ENCODE peak calls at places on chromosomes 5 and 9, in four cellular contexts. One of them, this sample, is unnamed.

GRCh38 chr9:2022560-2022959 is 7.4 kb downstream of the SMARCA2 start:
- DNase-seq in lower leg skin: no peak
- DNase-seq in HL-60: no peak
- DNase-seq in WERI-Rb-1: no peak
- DNase-seq in this sample: no peak

GRCh38 chr5:175479125-175479881 is 943 bp downstream of the SFXN1 start:
- DNase-seq in WERI-Rb-1: no peak
- DNase-seq in lower leg skin: no peak
- DNase-seq in HL-60: no peak
- DNase-seq in this sample: no peak

GRCh38 chr5:142432961-142433360 is 108.1 kb upstream of the SPRY4 start:
- DNase-seq in WERI-Rb-1: no peak
- DNase-seq in lower leg skin: peak
- DNase-seq in HL-60: no peak
- DNase-seq in this sample: no peak

GRCh38 chr9:133492061-133493021 is 13.4 kb upstream of the SLC2A6 start:
- DNase-seq in HL-60: no peak
- DNase-seq in WERI-Rb-1: no peak
- DNase-seq in lower leg skin: no peak
- DNase-seq in this sample: peak

GRCh38 chr5:171168177-171168576 is 140.9 kb upstream of the TLX3 start:
- DNase-seq in lower leg skin: no peak
- DNase-seq in HL-60: peak
- DNase-seq in WERI-Rb-1: no peak
- DNase-seq in this sample: no peak

GRCh38 chr5:35129921-35130485 is 82.3 kb upstream of the AGXT2 start:
- DNase-seq in lower leg skin: peak
- DNase-seq in WERI-Rb-1: no peak
- DNase-seq in HL-60: no peak
- DNase-seq in this sample: no peak

GRCh38 chr5:23445573-23445972 is 61.8 kb upstream of the PRDM9 start:
- DNase-seq in HL-60: no peak
- DNase-seq in lower leg skin: no peak
- DNase-seq in WERI-Rb-1: no peak
- DNase-seq in this sample: no peak

GRCh38 chr5:1817261-1818043 is 16.2 kb downstream of the NDUFS6 start:
- DNase-seq in HL-60: no peak
- DNase-seq in lower leg skin: no peak
- DNase-seq in WERI-Rb-1: no peak
- DNase-seq in this sample: no peak

DNA sequence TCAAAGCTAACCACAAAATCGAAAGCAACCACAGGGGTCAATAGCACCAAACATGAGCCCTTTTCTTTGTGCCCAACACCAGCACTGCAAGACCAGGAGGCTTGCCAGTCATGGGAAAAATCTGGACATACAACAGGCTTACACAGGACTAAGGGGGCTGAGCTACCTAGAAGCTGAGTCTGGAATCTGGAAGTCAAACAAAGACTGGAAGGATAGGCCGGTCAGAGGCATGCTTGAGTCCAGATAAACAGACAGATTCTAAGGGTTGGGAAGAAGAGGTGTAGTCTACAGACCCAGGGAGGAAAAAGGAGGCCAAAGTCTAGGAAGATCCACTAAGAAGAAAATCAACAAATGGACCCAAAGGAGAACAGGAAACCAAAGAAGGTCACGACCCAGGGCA is 73.3 kb downstream of the MYO10 start:
- DNase-seq in HL-60: no peak
- DNase-seq in lower leg skin: no peak
- DNase-seq in WERI-Rb-1: no peak
- DNase-seq in this sample: no peak
- TF ChIP-seq CTCF in HL-60: no peak
- TF ChIP-seq CTCF in lower leg skin: no peak
- TF ChIP-seq CTCF in WERI-Rb-1: no peak
- TF ChIP-seq CTCF in this sample: no peak

GRCh38 chr9:76456202-76456926 is 2.6 kb upstream of the GCNT1 start:
- DNase-seq in WERI-Rb-1: peak
- DNase-seq in HL-60: peak
- DNase-seq in lower leg skin: no peak
- DNase-seq in this sample: no peak

GRCh38 chr9:76458903-76459690 is at the start of gene GCNT1:
- DNase-seq in HL-60: peak
- DNase-seq in WERI-Rb-1: peak
- DNase-seq in lower leg skin: peak
- DNase-seq in this sample: peak

GRCh38 chr9:76464706-76465105 is 5.7 kb downstream of the GCNT1 start:
- DNase-seq in HL-60: no peak
- DNase-seq in lower leg skin: no peak
- DNase-seq in WERI-Rb-1: no peak
- DNase-seq in this sample: no peak

GRCh38 chr9:76463211-76463610 is 4.2 kb downstream of the GCNT1 start:
- DNase-seq in lower leg skin: no peak
- DNase-seq in WERI-Rb-1: no peak
- DNase-seq in HL-60: no peak
- DNase-seq in this sample: no peak

DNA sequence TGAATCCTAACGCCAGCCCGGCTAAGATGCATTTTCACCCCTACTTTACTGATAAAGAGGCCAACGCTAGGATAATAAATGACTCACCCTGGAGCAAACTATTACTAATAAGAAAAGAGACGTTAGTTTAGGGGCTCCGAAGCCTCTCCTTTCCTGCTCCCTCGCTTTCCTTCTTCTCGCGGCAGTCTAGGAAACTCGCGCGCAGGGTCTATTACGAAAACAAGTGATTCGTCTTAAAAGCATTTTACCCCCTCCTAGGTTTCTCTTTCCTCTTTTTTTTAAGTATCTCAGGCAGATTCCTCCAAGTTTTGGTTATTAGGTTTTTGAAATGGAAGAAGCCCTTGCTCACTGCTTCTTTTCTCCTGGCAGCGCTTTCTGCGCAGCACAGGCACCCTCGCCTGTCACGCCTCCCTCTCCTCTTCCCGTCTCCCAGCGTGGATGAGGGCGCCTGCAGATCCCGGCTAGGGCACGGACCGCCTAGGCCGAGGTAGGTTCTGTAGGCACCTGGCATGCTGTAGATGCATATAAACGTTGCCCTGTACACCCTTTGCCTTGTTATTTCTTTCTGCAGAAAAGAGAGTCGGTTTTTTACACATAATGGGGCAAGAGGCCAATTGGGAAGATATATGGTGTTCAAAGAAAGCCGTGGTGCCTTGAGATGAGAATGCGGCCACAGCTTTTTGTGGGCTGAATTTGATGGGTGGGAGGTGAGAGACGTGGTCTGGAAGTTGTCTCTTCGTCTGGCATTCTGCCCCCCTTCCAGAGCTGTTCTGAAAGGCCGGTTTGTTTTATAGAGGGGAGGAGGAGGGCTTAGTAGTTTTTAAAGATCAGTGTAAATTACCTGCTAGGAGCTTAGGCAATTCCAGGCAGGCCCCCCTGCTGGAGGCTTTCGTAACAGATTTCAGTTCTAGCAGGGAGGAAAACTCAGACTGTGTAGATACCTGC is 981 bp downstream of the GCNT1 start:
- DNase-seq in WERI-Rb-1: peak
- DNase-seq in HL-60: peak
- DNase-seq in lower leg skin: peak
- DNase-seq in this sample: peak
- TF ChIP-seq CTCF in WERI-Rb-1: peak
- TF ChIP-seq CTCF in HL-60: no peak
- TF ChIP-seq CTCF in lower leg skin: no peak
- TF ChIP-seq CTCF in this sample: peak

GRCh38 chr5:80275347-80275746 is 19.5 kb upstream of the SERINC5 start:
- DNase-seq in HL-60: peak
- DNase-seq in lower leg skin: no peak
- DNase-seq in WERI-Rb-1: no peak
- DNase-seq in this sample: no peak
- TF ChIP-seq CTCF in HL-60: no peak
- TF ChIP-seq CTCF in lower leg skin: no peak
- TF ChIP-seq CTCF in WERI-Rb-1: peak
- TF ChIP-seq CTCF in this sample: no peak

GRCh38 chr9:127159949-127160610 is 37.6 kb upstream of the ANGPTL2 start:
- DNase-seq in HL-60: no peak
- DNase-seq in WERI-Rb-1: peak
- DNase-seq in lower leg skin: peak
- DNase-seq in this sample: no peak

GRCh38 chr9:127161081-127161621 is 38.7 kb upstream of the ANGPTL2 start:
- DNase-seq in HL-60: no peak
- DNase-seq in WERI-Rb-1: no peak
- DNase-seq in lower leg skin: peak
- DNase-seq in this sample: no peak

GRCh38 chr9:127162046-127162445 is 39.6 kb upstream of the ANGPTL2 start:
- DNase-seq in WERI-Rb-1: no peak
- DNase-seq in lower leg skin: no peak
- DNase-seq in HL-60: peak
- DNase-seq in this sample: no peak

GRCh38 chr9:127162567-127163365 is 40.3 kb upstream of the ANGPTL2 start:
- DNase-seq in lower leg skin: peak
- DNase-seq in HL-60: no peak
- DNase-seq in WERI-Rb-1: no peak
- DNase-seq in this sample: no peak

DNA sequence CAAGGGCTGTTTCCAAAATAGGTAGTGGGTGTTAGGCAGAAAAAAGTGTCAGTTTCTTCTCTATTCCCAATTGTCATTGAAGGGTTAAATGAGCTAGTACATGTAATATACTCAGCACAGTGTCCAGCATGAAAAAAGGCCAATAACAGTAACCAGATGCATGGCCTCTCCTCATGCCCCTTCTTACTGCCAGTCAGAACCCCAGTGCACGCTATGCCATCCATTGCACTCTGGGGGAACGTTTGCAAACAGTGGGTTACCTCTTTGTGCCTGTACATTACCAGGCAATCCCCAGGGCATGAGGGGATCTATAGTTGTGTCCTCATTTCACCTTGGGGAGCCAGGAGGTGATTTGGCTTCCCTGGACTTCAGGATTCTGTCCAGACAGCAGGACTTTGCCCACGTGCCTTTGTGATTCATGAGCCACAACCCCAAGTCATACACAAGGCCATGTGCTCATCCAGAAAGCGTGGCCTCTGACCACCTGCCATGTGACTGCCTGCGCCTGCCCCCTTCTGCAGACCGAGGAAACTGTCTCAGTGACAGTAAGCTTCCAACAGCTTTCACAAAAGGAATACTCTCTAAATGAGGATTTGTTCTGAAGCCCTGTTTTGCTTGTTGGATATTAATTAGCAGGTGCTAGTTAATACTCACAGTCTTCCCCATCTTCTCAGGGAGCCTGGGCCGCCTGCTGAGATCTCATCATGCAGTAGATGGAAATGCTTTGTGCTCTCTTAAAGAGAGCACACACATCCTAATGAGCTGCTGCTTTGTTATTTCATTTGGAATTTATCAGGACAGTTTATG is 36.8 kb upstream of the ANGPTL2 start:
- DNase-seq in WERI-Rb-1: peak
- DNase-seq in HL-60: no peak
- DNase-seq in lower leg skin: peak
- DNase-seq in this sample: peak
- TF ChIP-seq CTCF in WERI-Rb-1: peak
- TF ChIP-seq CTCF in HL-60: no peak
- TF ChIP-seq CTCF in lower leg skin: no peak
- TF ChIP-seq CTCF in this sample: no peak